ENCODE peak calls at places on chromosomes 16 and 17, in five cellular contexts. U, T, Y, L and M are unnamed samples.

GRCh38 chr16:53369921-53370320 is 64.3 kb upstream of the RBL2 start:
- DNase-seq in U (no peak), T (no peak), Y (no peak), L (peak), M (no peak)

GRCh38 chr17:7239091-7240027 is at the start of gene PHF23:
- DNase-seq in U (peak), T (peak), Y (peak), L (peak), M (peak)

GRCh38 chr17:4492762-4493561 is 5.7 kb upstream of the SPNS2 start:
- DNase-seq in U (peak), T (peak), Y (no peak), L (peak), M (no peak)

GRCh38 chr16:68084504-68085258 is 489 bp upstream of the NFATC3 start:
- DNase-seq in U (peak), T (peak), Y (peak), L (peak), M (peak)

GRCh38 chr17:82298538-82299421 is 18.6 kb downstream of the CD7 start:
- DNase-seq in U (no peak), T (no peak), Y (no peak), L (no peak), M (no peak)

GRCh38 chr17:17712268-17712924 is 31.1 kb downstream of the RAI1 start:
- DNase-seq in U (no peak), T (no peak), Y (no peak), L (peak), M (no peak)

GRCh38 chr17:75712480-75712879 is 8.8 kb upstream of the ITGB4 start:
- DNase-seq in U (no peak), T (no peak), Y (no peak), L (peak), M (no peak)

GRCh38 chr17:30571921-30572320 is 94.7 kb downstream of the GOSR1 start:
- DNase-seq in U (no peak), T (no peak), Y (no peak), L (no peak), M (peak)

GRCh38 chr17:72591500-72592241 is 470.9 kb downstream of the SOX9 start:
- DNase-seq in U (no peak), T (no peak), Y (no peak), L (peak), M (no peak)

GRCh38 chr16:22161999-22162657 is at the start of gene SDR42E2:
- DNase-seq in U (peak), T (peak), Y (no peak), L (no peak), M (no peak)

GRCh38 chr16:74699666-74700065 is 996 bp downstream of the MLKL start:
- DNase-seq in U (no peak), T (no peak), Y (no peak), L (no peak), M (peak)